ENCODE peak calls at places on chromosome 21, in ten cellular contexts. One of them, this sample, is unnamed.

GRCh38 chr21:41817228-41817627 is 50.4 kb upstream of the RIPK4 start:
- DNase-seq in fibroblast of the aortic adventitia: peak
- DNase-seq in AG09319: peak
- DNase-seq in Calu3: peak
- DNase-seq in tibial artery: peak
- DNase-seq in Panc1: no peak
- DNase-seq in transverse colon: peak
- DNase-seq in cardiac fibroblast: peak
- DNase-seq in lower lobe of right lung: no peak
- DNase-seq in BJ: peak
- DNase-seq in this sample: no peak

GRCh38 chr21:31688603-31689368 is 29.3 kb downstream of the SOD1 start:
- DNase-seq in fibroblast of the aortic adventitia: no peak
- DNase-seq in AG09319: no peak
- DNase-seq in Calu3: no peak
- DNase-seq in tibial artery: no peak
- DNase-seq in Panc1: no peak
- DNase-seq in transverse colon: no peak
- DNase-seq in cardiac fibroblast: no peak
- DNase-seq in lower lobe of right lung: no peak
- DNase-seq in BJ: no peak
- DNase-seq in this sample: no peak

GRCh38 chr21:15207635-15208370 is 143.0 kb upstream of the NRIP1 start:
- DNase-seq in fibroblast of the aortic adventitia: no peak
- DNase-seq in AG09319: no peak
- DNase-seq in Calu3: no peak
- DNase-seq in tibial artery: no peak
- DNase-seq in Panc1: no peak
- DNase-seq in transverse colon: no peak
- DNase-seq in cardiac fibroblast: no peak
- DNase-seq in lower lobe of right lung: no peak
- DNase-seq in BJ: no peak
- DNase-seq in this sample: no peak

GRCh38 chr21:29511076-29511475 is 212.4 kb downstream of the BACH1 start:
- DNase-seq in fibroblast of the aortic adventitia: no peak
- DNase-seq in AG09319: no peak
- DNase-seq in Calu3: no peak
- DNase-seq in tibial artery: no peak
- DNase-seq in Panc1: no peak
- DNase-seq in transverse colon: no peak
- DNase-seq in cardiac fibroblast: no peak
- DNase-seq in lower lobe of right lung: no peak
- DNase-seq in BJ: no peak
- DNase-seq in this sample: no peak

GRCh38 chr21:45102391-45102932 is 28.1 kb downstream of the ADARB1 start:
- DNase-seq in fibroblast of the aortic adventitia: peak
- DNase-seq in AG09319: peak
- DNase-seq in Calu3: peak
- DNase-seq in tibial artery: no peak
- DNase-seq in Panc1: no peak
- DNase-seq in transverse colon: peak
- DNase-seq in cardiac fibroblast: peak
- DNase-seq in lower lobe of right lung: no peak
- DNase-seq in BJ: peak
- DNase-seq in this sample: no peak

GRCh38 chr21:26982767-26983166 is 15.9 kb upstream of the ADAMTS5 start:
- DNase-seq in fibroblast of the aortic adventitia: peak
- DNase-seq in AG09319: no peak
- DNase-seq in Calu3: peak
- DNase-seq in tibial artery: no peak
- DNase-seq in Panc1: no peak
- DNase-seq in transverse colon: no peak
- DNase-seq in cardiac fibroblast: peak
- DNase-seq in lower lobe of right lung: no peak
- DNase-seq in BJ: no peak
- DNase-seq in this sample: no peak

GRCh38 chr21:41507521-41508414 is at the start of gene TMPRSS2:
- DNase-seq in fibroblast of the aortic adventitia: no peak
- DNase-seq in AG09319: no peak
- DNase-seq in Calu3: peak
- DNase-seq in tibial artery: no peak
- DNase-seq in Panc1: no peak
- DNase-seq in transverse colon: peak
- DNase-seq in cardiac fibroblast: no peak
- DNase-seq in lower lobe of right lung: peak
- DNase-seq in BJ: no peak
- DNase-seq in this sample: no peak

GRCh38 chr21:35904995-35905972 is 155.0 kb downstream of the SETD4 start:
- DNase-seq in fibroblast of the aortic adventitia: peak
- DNase-seq in AG09319: no peak
- DNase-seq in Calu3: no peak
- DNase-seq in tibial artery: peak
- DNase-seq in Panc1: no peak
- DNase-seq in transverse colon: no peak
- DNase-seq in cardiac fibroblast: peak
- DNase-seq in lower lobe of right lung: no peak
- DNase-seq in BJ: no peak
- DNase-seq in this sample: peak

GRCh38 chr21:31340499-31340898 is 3.6 kb downstream of the TIAM1 start:
- DNase-seq in fibroblast of the aortic adventitia: no peak
- DNase-seq in AG09319: no peak
- DNase-seq in Calu3: no peak
- DNase-seq in tibial artery: no peak
- DNase-seq in Panc1: no peak
- DNase-seq in transverse colon: no peak
- DNase-seq in cardiac fibroblast: no peak
- DNase-seq in lower lobe of right lung: no peak
- DNase-seq in BJ: no peak
- DNase-seq in this sample: no peak

GRCh38 chr21:41878831-41879189 is 334 bp downstream of the PRDM15 start:
- DNase-seq in fibroblast of the aortic adventitia: peak
- DNase-seq in AG09319: peak
- DNase-seq in Calu3: peak
- DNase-seq in tibial artery: peak
- DNase-seq in Panc1: no peak
- DNase-seq in transverse colon: peak
- DNase-seq in cardiac fibroblast: peak
- DNase-seq in lower lobe of right lung: peak
- DNase-seq in BJ: no peak
- DNase-seq in this sample: peak

GRCh38 chr21:36663033-36663855 is 35.7 kb upstream of the SIM2 start:
- DNase-seq in fibroblast of the aortic adventitia: peak
- DNase-seq in AG09319: no peak
- DNase-seq in Calu3: no peak
- DNase-seq in tibial artery: no peak
- DNase-seq in Panc1: no peak
- DNase-seq in transverse colon: no peak
- DNase-seq in cardiac fibroblast: peak
- DNase-seq in lower lobe of right lung: no peak
- DNase-seq in BJ: no peak
- DNase-seq in this sample: no peak

GRCh38 chr21:14923468-14923867 is 141.3 kb downstream of the NRIP1 start:
- DNase-seq in fibroblast of the aortic adventitia: peak
- DNase-seq in AG09319: peak
- DNase-seq in Calu3: no peak
- DNase-seq in tibial artery: no peak
- DNase-seq in Panc1: no peak
- DNase-seq in transverse colon: no peak
- DNase-seq in cardiac fibroblast: peak
- DNase-seq in lower lobe of right lung: no peak
- DNase-seq in BJ: no peak
- DNase-seq in this sample: no peak

GRCh38 chr21:32771134-32771523 is 426 bp downstream of the PAXBP1 start:
- DNase-seq in fibroblast of the aortic adventitia: peak
- DNase-seq in AG09319: no peak
- DNase-seq in Calu3: peak
- DNase-seq in tibial artery: peak
- DNase-seq in Panc1: no peak
- DNase-seq in transverse colon: peak
- DNase-seq in cardiac fibroblast: peak
- DNase-seq in lower lobe of right lung: peak
- DNase-seq in BJ: no peak
- DNase-seq in this sample: peak
- TF ChIP-seq CTCF in fibroblast of the aortic adventitia: no peak
- TF ChIP-seq CTCF in AG09319: no peak
- TF ChIP-seq CTCF in Calu3: no peak
- TF ChIP-seq CTCF in tibial artery: no peak
- TF ChIP-seq CTCF in Panc1: no peak
- TF ChIP-seq CTCF in transverse colon: no peak
- TF ChIP-seq CTCF in cardiac fibroblast: no peak
- TF ChIP-seq CTCF in lower lobe of right lung: no peak
- TF ChIP-seq CTCF in BJ: no peak
- TF ChIP-seq CTCF in this sample: no peak

GRCh38 chr21:23155281-23155680 is 2157.1 kb downstream of the NCAM2 start:
- DNase-seq in fibroblast of the aortic adventitia: no peak
- DNase-seq in AG09319: no peak
- DNase-seq in Calu3: no peak
- DNase-seq in tibial artery: no peak
- DNase-seq in Panc1: no peak
- DNase-seq in transverse colon: no peak
- DNase-seq in cardiac fibroblast: no peak
- DNase-seq in lower lobe of right lung: no peak
- DNase-seq in BJ: no peak
- DNase-seq in this sample: no peak

DNA sequence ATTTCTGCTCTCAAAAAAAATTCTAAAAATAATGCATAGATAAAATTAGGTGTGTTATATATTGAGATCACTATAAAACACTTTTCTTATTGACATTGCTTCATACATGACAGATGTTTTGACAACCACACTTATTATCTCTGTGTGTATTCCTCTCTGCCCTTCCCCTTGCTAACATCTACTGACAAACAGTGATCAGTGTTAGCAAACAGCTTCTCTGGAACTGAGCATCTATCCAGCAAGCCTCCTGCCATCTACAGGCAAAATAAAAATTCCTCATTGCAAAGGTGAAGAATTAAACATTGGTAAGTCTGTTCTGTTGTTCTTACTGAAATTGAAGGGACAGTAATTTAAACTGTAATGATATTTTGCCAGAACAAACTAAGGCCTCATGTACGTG is 2153.9 kb downstream of the NCAM2 start:
- DNase-seq in fibroblast of the aortic adventitia: no peak
- DNase-seq in AG09319: no peak
- DNase-seq in Calu3: no peak
- DNase-seq in tibial artery: no peak
- DNase-seq in Panc1: no peak
- DNase-seq in transverse colon: no peak
- DNase-seq in cardiac fibroblast: no peak
- DNase-seq in lower lobe of right lung: no peak
- DNase-seq in BJ: no peak
- DNase-seq in this sample: no peak
- TF ChIP-seq CTCF in fibroblast of the aortic adventitia: no peak
- TF ChIP-seq CTCF in AG09319: no peak
- TF ChIP-seq CTCF in Calu3: no peak
- TF ChIP-seq CTCF in tibial artery: no peak
- TF ChIP-seq CTCF in Panc1: no peak
- TF ChIP-seq CTCF in transverse colon: no peak
- TF ChIP-seq CTCF in cardiac fibroblast: no peak
- TF ChIP-seq CTCF in lower lobe of right lung: no peak
- TF ChIP-seq CTCF in BJ: no peak
- TF ChIP-seq CTCF in this sample: no peak

GRCh38 chr21:17270234-17270633 is 242.6 kb upstream of the CXADR start:
- DNase-seq in fibroblast of the aortic adventitia: peak
- DNase-seq in AG09319: peak
- DNase-seq in Calu3: no peak
- DNase-seq in tibial artery: peak
- DNase-seq in Panc1: no peak
- DNase-seq in transverse colon: no peak
- DNase-seq in cardiac fibroblast: peak
- DNase-seq in lower lobe of right lung: no peak
- DNase-seq in BJ: peak
- DNase-seq in this sample: no peak
- TF ChIP-seq CTCF in fibroblast of the aortic adventitia: peak
- TF ChIP-seq CTCF in AG09319: peak
- TF ChIP-seq CTCF in Calu3: peak
- TF ChIP-seq CTCF in tibial artery: peak
- TF ChIP-seq CTCF in Panc1: peak
- TF ChIP-seq CTCF in transverse colon: peak
- TF ChIP-seq CTCF in cardiac fibroblast: peak
- TF ChIP-seq CTCF in lower lobe of right lung: peak
- TF ChIP-seq CTCF in BJ: peak
- TF ChIP-seq CTCF in this sample: no peak

DNA sequence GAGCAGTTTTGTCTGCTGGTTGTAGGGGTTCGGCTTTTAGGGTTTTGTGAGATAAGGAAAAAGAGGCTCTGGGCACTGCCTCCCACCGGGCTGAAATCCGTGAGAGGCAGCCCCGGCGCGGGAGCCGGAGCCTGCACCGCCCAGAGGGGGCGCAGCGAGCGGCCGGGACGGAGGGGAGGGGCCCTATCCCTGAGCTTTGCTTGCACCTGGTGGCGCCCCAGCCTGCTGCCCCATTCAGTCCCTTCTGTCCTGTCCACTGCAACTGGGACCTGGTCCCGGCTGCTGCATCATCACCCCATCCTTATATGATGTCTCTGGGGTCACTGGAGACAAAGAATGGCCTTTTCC is 512 bp upstream of the KCNJ6 start:
- DNase-seq in fibroblast of the aortic adventitia: no peak
- DNase-seq in AG09319: no peak
- DNase-seq in Calu3: no peak
- DNase-seq in tibial artery: no peak
- DNase-seq in Panc1: no peak
- DNase-seq in transverse colon: no peak
- DNase-seq in cardiac fibroblast: no peak
- DNase-seq in lower lobe of right lung: no peak
- DNase-seq in BJ: no peak
- DNase-seq in this sample: no peak
- TF ChIP-seq CTCF in fibroblast of the aortic adventitia: no peak
- TF ChIP-seq CTCF in AG09319: no peak
- TF ChIP-seq CTCF in Calu3: no peak
- TF ChIP-seq CTCF in tibial artery: no peak
- TF ChIP-seq CTCF in Panc1: peak
- TF ChIP-seq CTCF in transverse colon: no peak
- TF ChIP-seq CTCF in cardiac fibroblast: peak
- TF ChIP-seq CTCF in lower lobe of right lung: no peak
- TF ChIP-seq CTCF in BJ: peak
- TF ChIP-seq CTCF in this sample: no peak

GRCh38 chr21:43611598-43612369 is 47.5 kb downstream of the HSF2BP start:
- DNase-seq in fibroblast of the aortic adventitia: peak
- DNase-seq in AG09319: peak
- DNase-seq in Calu3: peak
- DNase-seq in tibial artery: peak
- DNase-seq in Panc1: no peak
- DNase-seq in transverse colon: peak
- DNase-seq in cardiac fibroblast: peak
- DNase-seq in lower lobe of right lung: peak
- DNase-seq in BJ: no peak
- DNase-seq in this sample: peak
- TF ChIP-seq CTCF in fibroblast of the aortic adventitia: peak
- TF ChIP-seq CTCF in AG09319: peak
- TF ChIP-seq CTCF in Calu3: peak
- TF ChIP-seq CTCF in tibial artery: peak
- TF ChIP-seq CTCF in Panc1: peak
- TF ChIP-seq CTCF in transverse colon: peak
- TF ChIP-seq CTCF in cardiac fibroblast: peak
- TF ChIP-seq CTCF in lower lobe of right lung: peak
- TF ChIP-seq CTCF in BJ: peak
- TF ChIP-seq CTCF in this sample: peak

DNA sequence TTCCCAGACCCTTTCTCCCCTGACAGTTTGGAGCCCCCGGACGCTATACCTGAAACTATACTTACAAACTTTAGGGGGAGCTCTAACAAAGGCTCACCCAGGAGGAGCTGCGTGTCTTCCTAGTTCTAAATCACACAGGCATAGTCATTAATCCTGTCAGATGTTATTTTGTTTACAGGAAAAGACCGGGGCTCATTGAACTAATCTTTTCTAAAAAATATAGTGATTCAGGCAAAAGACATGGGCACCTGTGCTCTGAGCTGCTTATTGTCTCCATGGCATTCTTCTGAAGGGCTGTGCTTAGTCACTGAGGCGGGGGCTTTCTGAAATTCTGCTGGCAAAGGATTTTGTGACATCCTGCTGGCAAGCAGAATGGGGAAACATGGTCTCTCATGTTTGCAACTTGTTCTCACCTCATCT is 1577.0 kb downstream of the NCAM2 start:
- DNase-seq in fibroblast of the aortic adventitia: no peak
- DNase-seq in AG09319: no peak
- DNase-seq in Calu3: no peak
- DNase-seq in tibial artery: no peak
- DNase-seq in Panc1: no peak
- DNase-seq in transverse colon: no peak
- DNase-seq in cardiac fibroblast: no peak
- DNase-seq in lower lobe of right lung: no peak
- DNase-seq in BJ: no peak
- DNase-seq in this sample: no peak
- TF ChIP-seq CTCF in fibroblast of the aortic adventitia: no peak
- TF ChIP-seq CTCF in AG09319: no peak
- TF ChIP-seq CTCF in Calu3: no peak
- TF ChIP-seq CTCF in tibial artery: no peak
- TF ChIP-seq CTCF in Panc1: peak
- TF ChIP-seq CTCF in transverse colon: no peak
- TF ChIP-seq CTCF in cardiac fibroblast: no peak
- TF ChIP-seq CTCF in lower lobe of right lung: peak
- TF ChIP-seq CTCF in BJ: no peak
- TF ChIP-seq CTCF in this sample: no peak